ENCODE peak calls at places on chromosomes 3 and 15, in four cellular contexts. V is left ventricle myocardium inferior, A is HCT116, E is A549. Q is an unnamed sample. For H3K4me1, the result is how much of the 10 kb centered on the place peaks cover.

GRCh38 chr3:183050706-183051105 is 48.6 kb downstream of the MCCC1 start:
- DNase-seq in V (no peak), A (no peak), E (no peak), Q (no peak)

GRCh38 chr3:172132159-172132586 is 92.8 kb downstream of the FNDC3B start:
- DNase-seq in V (no peak), A (no peak), E (no peak), Q (no peak)

GRCh38 chr15:55106155-55106554 is 90.6 kb downstream of the RSL24D1 start:
- DNase-seq in V (no peak), A (no peak), E (no peak), Q (no peak)

GRCh38 chr3:64975138-64975537 is 287.3 kb upstream of the ADAMTS9 start:
- DNase-seq in V (peak), A (no peak), E (no peak), Q (no peak)

GRCh38 chr3:26281284-26281977 is 341.1 kb upstream of the LRRC3B start:
- DNase-seq in V (no peak), A (no peak), E (no peak), Q (no peak)

GRCh38 chr3:13269711-13270378 is 150.3 kb downstream of the NUP210 start:
- DNase-seq in V (no peak), A (no peak), E (no peak), Q (no peak)

GRCh38 chr3:114144909-114145688 is 33.8 kb downstream of the DRD3 start:
- DNase-seq in V (no peak), A (no peak), E (peak), Q (no peak)

GRCh38 chr3:73552700-73553099 is 72.0 kb downstream of the PDZRN3 start:
- DNase-seq in V (no peak), A (no peak), E (no peak), Q (no peak)

GRCh38 chr3:46483799-46484198 is 14.0 kb upstream of the RTP3 start:
- DNase-seq in V (no peak), A (no peak), E (no peak), Q (no peak)

GRCh38 chr15:94987085-94987484 is 755.7 kb downstream of the MCTP2 start:
- DNase-seq in V (no peak), A (no peak), E (no peak), Q (no peak)

GRCh38 chr15:59294961-59295741 is 77.5 kb downstream of the MYO1E start:
- DNase-seq in V (no peak), A (peak), E (peak), Q (no peak)

GRCh38 chr15:82985688-82986441 is at the start of gene RAMAC:
- DNase-seq in V (peak), A (peak), E (peak), Q (peak)

GRCh38 chr15:101480613-101481380 is 8.7 kb downstream of the PCSK6 start:
- DNase-seq in V (no peak), A (no peak), E (no peak), Q (no peak)

GRCh38 chr3:99651561-99651960 is 13.2 kb downstream of the COL8A1 start:
- DNase-seq in V (no peak), A (no peak), E (peak), Q (peak)

GRCh38 chr15:72925661-72926060 is 126.6 kb upstream of the NEO1 start:
- DNase-seq in V (no peak), A (no peak), E (no peak), Q (no peak)

GRCh38 chr15:93617443-93617842 is 528.4 kb upstream of the RGMA start:
- DNase-seq in V (no peak), A (no peak), E (no peak), Q (no peak)

GRCh38 chr3:16369247-16369646 is 104.2 kb downstream of the OXNAD1 start:
- DNase-seq in V (no peak), A (no peak), E (no peak), Q (no peak)

GRCh38 chr15:54580643-54581042 is 602.4 kb downstream of the UNC13C start:
- DNase-seq in V (no peak), A (no peak), E (no peak), Q (no peak)

GRCh38 chr3:87069963-87070362 is 79.0 kb upstream of the VGLL3 start:
- DNase-seq in V (no peak), A (no peak), E (no peak), Q (no peak)

GRCh38 chr3:185824467-185825378 is at the start of gene IGF2BP2:
- DNase-seq in V (peak), A (no peak), E (peak), Q (peak)

GRCh38 chr3:101042996-101043686 is 49.9 kb upstream of the ABI3BP start:
- DNase-seq in V (no peak), A (no peak), E (peak), Q (no peak)

GRCh38 chr3:156382458-156383346 is 172.2 kb downstream of the SSR3 start:
- DNase-seq in V (no peak), A (peak), E (peak), Q (no peak)

GRCh38 chr3:180036678-180037455 is at the start of gene PEX5L:
- DNase-seq in V (peak), A (no peak), E (no peak), Q (no peak)

GRCh38 chr3:66393486-66394260 is 107.1 kb downstream of the LRIG1 start:
- DNase-seq in V (no peak), A (no peak), E (no peak), Q (no peak)

GRCh38 chr3:184907941-184908649 is 96.1 kb downstream of the VPS8 start:
- DNase-seq in V (peak), A (no peak), E (no peak), Q (peak)

GRCh38 chr15:84634228-84634837 is 19.8 kb downstream of the WDR73 start:
- DNase-seq in V (no peak), A (no peak), E (no peak), Q (no peak)

GRCh38 chr3:51550080-51550819 is 11.7 kb downstream of the RAD54L2 start:
- DNase-seq in V (no peak), A (no peak), E (no peak), Q (no peak)

GRCh38 chr3:141367038-141367730 is 1.1 kb upstream of the ZBTB38 start:
- DNase-seq in V (no peak), A (peak), E (peak), Q (no peak)

GRCh38 chr15:50259276-50259675 is 6.2 kb downstream of the HDC start:
- DNase-seq in V (no peak), A (no peak), E (no peak), Q (no peak)

GRCh38 chr3:1971780-1972179 is 126.9 kb upstream of the CNTN4 start:
- DNase-seq in V (no peak), A (no peak), E (no peak), Q (no peak)

GRCh38 chr3:54621181-54621580 is 306.7 kb downstream of the LRTM1 start:
- DNase-seq in V (no peak), A (no peak), E (no peak), Q (no peak)

GRCh38 chr15:98855815-98856539 is 151.6 kb downstream of the PGPEP1L start:
- DNase-seq in V (no peak), A (no peak), E (peak), Q (no peak)

DNA sequence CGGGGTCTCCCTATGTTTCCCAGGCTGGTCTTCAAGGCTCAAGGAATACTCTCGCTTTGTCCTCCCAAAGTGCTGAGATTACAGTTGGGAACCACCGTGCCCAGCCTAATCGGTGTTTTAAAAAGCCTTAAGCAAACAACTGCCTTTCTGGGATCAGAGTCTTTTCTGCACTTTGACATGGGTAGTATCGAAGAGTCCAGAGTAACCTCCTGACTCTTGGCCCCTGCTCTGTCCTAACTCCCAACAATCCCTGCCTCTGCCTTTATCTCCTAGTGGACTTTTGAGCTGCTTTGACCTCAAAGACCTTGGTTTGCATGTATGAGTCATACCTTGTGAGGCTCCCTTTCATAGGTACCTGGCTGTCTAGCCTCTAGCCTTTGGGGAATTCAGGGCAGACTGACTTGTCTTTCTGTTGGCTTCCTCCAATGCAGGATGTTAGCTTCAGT is 21.0 kb upstream of the HACD2 start:
- DNase-seq in V (no peak), A (peak), E (peak), Q (no peak)
- H3K4me1 ChIP-seq in V (under half), A (half or more), E (half or more), Q (under half)

GRCh38 chr15:91857224-91857585 is 3.7 kb downstream of the SLCO3A1 start:
- DNase-seq in V (no peak), A (no peak), E (no peak), Q (no peak)

GRCh38 chr15:91853501-91853967 is at the start of gene SLCO3A1:
- DNase-seq in V (peak), A (no peak), E (peak), Q (peak)

GRCh38 chr15:91853968-91854943 is 748 bp downstream of the SLCO3A1 start:
- DNase-seq in V (peak), A (no peak), E (peak), Q (no peak)

GRCh38 chr15:91855684-91856553 is 2.4 kb downstream of the SLCO3A1 start:
- DNase-seq in V (no peak), A (no peak), E (peak), Q (no peak)

GRCh38 chr15:91855241-91855640 is 1.7 kb downstream of the SLCO3A1 start:
- DNase-seq in V (no peak), A (no peak), E (no peak), Q (no peak)
- H3K4me1 ChIP-seq in V (half or more), A (under half), E (under half), Q (under half)

GRCh38 chr15:25787855-25788521 is 75.1 kb downstream of the ATP10A start:
- DNase-seq in V (no peak), A (no peak), E (peak), Q (peak)
- H3K4me1 ChIP-seq in V (under half), A (under half), E (under half), Q (under half)

GRCh38 chr3:50493623-50494022 is 9.8 kb downstream of the CACNA2D2 start:
- DNase-seq in V (no peak), A (no peak), E (no peak), Q (no peak)
- H3K4me1 ChIP-seq in V (under half), A (under half), E (under half), Q (under half)

DNA sequence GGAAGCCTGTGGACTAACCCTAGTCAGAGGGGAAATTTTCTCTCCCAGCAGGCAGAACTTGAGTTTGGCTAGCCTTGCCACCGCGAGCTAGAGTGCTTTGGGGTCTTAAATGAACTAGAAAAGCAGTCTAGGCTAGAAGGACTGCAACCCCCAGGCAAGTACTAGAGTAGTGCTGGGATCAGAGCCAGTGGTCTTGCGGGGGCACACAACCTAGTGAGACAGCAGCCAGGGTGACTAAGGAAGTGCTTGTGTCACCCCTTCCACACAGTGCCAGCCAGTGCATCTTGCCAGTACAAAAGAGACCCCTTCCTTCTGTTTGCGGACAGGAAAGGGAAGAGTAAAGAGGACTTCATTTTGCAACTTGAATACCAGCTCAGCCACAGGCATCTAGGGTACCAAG is 59.0 kb downstream of the GOLM2 start:
- DNase-seq in V (no peak), A (no peak), E (no peak), Q (no peak)
- H3K4me1 ChIP-seq in V (under half), A (under half), E (under half), Q (under half)

GRCh38 chr3:43692085-43692484 is 1.3 kb downstream of the ABHD5 start:
- DNase-seq in V (no peak), A (no peak), E (peak), Q (no peak)

GRCh38 chr3:43690400-43691119 is at the start of gene ABHD5:
- DNase-seq in V (peak), A (peak), E (peak), Q (peak)

GRCh38 chr3:43689766-43690399 is 855 bp upstream of the ABHD5 start:
- DNase-seq in V (no peak), A (no peak), E (no peak), Q (peak)

GRCh38 chr3:43692971-43693370 is 2.2 kb downstream of the ABHD5 start:
- DNase-seq in V (no peak), A (no peak), E (no peak), Q (no peak)

DNA sequence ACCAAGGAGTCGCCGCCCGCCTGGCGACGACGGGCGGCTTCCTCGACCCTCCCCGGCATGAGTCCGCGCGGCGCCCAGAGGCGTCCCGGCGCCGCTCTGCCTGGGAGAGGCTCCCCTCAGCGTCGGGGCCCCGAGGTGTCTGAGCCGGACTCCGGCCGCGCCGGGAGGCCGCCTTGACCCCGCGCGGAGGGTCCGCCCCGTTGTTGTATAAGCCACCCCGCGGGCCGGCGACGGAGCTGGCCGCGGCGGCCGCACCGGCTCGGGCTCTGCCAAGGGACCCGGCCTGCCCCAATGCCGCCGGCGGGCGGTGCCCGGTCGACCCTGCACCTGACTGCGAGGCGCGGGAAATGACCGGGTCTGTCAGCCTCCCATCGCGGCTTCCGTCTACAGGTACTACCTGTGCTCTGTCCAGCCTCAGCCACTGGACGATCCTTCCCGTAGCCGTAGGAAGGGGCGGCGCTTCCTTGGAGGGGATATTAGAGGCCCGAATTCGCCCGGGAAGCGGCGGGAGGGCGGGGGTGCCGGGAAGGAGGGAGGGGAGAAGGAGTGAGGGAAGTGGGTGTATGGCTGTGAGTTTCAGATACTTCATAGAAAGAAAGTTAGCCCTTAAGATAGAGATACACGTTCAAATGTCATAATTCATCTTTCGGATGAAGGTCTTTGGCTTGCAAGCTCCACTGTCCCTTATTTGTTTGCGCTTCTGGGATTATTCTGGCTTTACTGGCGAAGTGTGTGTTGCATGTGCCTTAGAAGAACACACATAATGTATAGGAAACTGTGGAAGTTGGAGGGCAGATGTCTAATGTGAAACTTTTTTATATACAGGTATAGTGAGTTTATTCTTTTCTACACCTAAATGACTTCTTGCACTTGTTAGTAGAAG is 623 bp downstream of the ABHD5 start:
- DNase-seq in V (peak), A (peak), E (peak), Q (peak)
- H3K4me1 ChIP-seq in V (under half), A (under half), E (under half), Q (under half)

DNA sequence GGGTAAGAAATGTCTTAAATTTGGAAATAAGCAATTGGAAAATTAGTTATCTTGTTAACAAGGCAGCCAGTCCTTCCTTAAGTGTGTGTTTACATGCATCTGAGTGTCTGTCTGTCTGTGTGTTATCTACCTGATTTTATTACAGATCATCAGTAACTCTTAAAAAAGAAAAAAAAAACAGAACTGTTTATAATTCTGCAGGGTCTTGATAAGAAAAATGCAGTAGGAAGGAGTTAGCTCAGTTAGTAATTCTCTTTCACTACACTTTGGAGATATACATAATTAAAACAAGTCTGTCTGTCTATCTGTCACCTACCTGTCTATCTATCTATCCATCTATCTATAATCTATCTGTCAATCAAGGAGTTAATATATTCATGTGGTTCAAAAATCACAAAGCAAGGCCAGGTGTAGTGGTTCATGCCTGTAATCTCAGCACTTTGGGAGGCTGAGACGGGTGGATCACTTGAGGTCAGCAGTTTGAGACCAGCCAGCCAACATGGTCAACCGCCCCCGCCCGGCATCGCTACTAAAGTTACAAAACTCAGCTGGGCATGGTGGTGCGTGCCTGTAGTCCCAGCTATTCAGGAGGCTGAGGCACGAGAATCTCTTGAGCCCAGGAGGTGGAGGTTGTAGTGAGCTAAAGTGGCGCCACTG is 135.5 kb upstream of the SGO1 start:
- DNase-seq in V (no peak), A (no peak), E (no peak), Q (no peak)
- H3K4me1 ChIP-seq in V (under half), A (under half), E (under half), Q (under half)

DNA sequence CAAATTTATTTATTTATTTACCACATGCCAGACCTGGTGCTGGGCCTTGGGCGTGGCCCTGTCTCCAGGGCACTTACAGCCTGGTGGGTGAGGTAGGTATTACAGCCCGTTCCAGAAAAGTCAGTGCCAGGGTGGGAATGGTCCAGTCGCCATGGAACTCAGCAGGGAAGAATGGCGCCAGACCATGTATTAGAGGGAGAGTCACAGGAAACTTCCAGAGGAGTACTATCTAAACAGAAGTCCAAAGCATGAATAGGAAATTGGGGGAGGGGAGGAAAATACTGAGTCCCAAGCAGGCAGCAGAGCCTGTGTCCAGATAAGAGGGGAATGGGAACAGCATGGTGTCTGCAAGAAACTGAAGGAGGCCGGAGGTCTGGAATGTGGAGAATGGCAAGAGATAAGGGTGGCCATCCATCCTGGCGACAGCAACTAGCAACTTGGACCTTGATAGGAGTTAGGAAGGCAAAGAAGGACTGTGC is 27.0 kb downstream of the SH3BP5 start:
- DNase-seq in V (no peak), A (peak), E (peak), Q (no peak)
- H3K4me1 ChIP-seq in V (half or more), A (under half), E (under half), Q (under half)

GRCh38 chr15:90055182-90055581 is 47.1 kb downstream of the IDH2 start:
- DNase-seq in V (no peak), A (no peak), E (no peak), Q (no peak)
- H3K4me1 ChIP-seq in V (under half), A (under half), E (under half), Q (under half)

Q was measured in right atrium auricular region.